ENCODE peak calls at places on chromosomes 13 and 19, in four cellular contexts. A is IMR-90, R is A549, E is K562. Z is an unnamed sample.

GRCh38 chr13:79805317-79805716 is 324.4 kb downstream of the NDFIP2 start:
- DNase-seq in A (no peak), E (no peak), R (no peak), Z (no peak)

GRCh38 chr13:94419304-94419943 is 60.1 kb downstream of the DCT start:
- DNase-seq in R (no peak), A (peak), E (peak), Z (no peak)

GRCh38 chr13:29924482-29924884 is 74.1 kb upstream of the UBL3 start:
- DNase-seq in A (peak), E (no peak), R (peak), Z (no peak)

GRCh38 chr13:77028202-77028601 is 1.2 kb upstream of the FBXL3 start:
- DNase-seq in E (peak), A (no peak), R (no peak), Z (peak)

GRCh38 chr13:46361535-46361934 is 25.5 kb downstream of the RUBCNL start:
- DNase-seq in R (no peak), A (no peak), E (no peak), Z (no peak)

GRCh38 chr13:74026753-74027152 is 107.5 kb downstream of the KLF12 start:
- DNase-seq in R (no peak), E (no peak), A (peak), Z (no peak)

GRCh38 chr13:110138009-110138699 is 168.8 kb downstream of the COL4A1 start:
- DNase-seq in R (peak), A (peak), E (peak), Z (peak)

GRCh38 chr13:75468098-75468497 is 13.9 kb downstream of the TBC1D4 start:
- DNase-seq in A (peak), E (no peak), R (no peak), Z (no peak)

GRCh38 chr19:29520390-29520789 is 5.4 kb upstream of the VSTM2B start:
- DNase-seq in E (no peak), R (no peak), A (no peak), Z (no peak)

GRCh38 chr13:52842440-52842839 is 6.0 kb downstream of the PCDH8 start:
- DNase-seq in A (no peak), R (no peak), E (no peak), Z (no peak)

DNA sequence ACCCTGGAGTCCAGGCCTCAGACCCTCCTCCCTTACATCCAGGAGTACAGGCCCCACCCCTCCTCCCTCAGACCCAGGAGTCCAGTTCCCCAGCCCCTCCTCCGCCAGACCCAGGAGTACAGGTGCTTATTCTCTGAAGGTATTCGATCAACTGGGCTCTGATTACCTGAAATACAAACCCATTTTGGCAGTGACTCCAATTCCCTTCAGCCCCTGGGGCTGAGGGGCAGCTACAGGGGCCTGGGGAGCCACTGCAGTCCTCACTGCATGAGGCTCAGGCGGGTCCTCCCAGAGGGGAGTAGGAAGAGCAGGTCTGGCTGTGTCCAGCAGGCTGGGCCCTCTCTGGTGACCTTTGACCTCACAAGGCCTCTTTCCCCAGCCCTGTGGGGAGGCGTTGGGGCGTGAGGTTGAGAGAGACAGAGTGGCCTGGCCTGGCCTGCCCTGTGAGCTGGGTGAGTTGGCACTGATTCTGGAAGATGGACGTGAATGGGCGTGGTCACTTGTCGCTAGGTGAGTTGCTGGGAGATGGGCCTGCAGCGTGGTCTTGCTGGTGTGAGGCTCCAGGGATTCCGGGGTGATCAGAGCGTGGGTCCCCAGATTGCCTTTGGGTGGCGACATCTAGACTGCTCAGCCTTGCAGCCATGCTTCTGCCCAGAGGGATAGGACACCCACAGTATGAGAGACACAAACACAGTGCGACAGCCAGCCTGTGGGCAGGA is 3.1 kb downstream of the BCAT2 start:
- DNase-seq in R (peak), A (no peak), E (peak), Z (no peak)
- TF ChIP-seq BHLHE40 in R (no peak), A (no peak), E (no peak), Z (no peak)

DNA sequence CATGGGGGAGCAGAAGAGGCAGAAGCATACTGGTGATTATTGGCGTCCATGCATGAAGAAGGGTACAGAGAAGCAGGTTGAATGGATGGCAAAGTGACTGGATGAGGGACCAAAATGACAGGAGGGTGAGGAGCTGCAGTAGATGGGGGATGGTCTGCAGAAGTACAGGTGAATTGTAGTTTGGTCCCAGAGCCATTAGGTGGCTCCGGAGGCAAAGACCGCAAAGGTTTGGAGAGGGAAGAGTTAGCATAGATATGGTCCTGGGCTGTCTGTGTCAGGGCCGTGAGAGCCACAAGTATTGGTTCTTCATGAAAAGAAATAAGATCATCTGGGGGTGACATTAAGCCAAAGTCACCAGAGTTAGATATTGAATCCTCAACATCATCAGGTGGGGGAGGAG is 59.0 kb upstream of the ZNF726 start:
- DNase-seq in A (no peak), R (no peak), E (peak), Z (no peak)
- TF ChIP-seq BHLHE40 in A (no peak), R (no peak), E (no peak), Z (no peak)

GRCh38 chr13:48069573-48069972 is 25.3 kb downstream of the MED4 start:
- DNase-seq in E (no peak), R (no peak), A (no peak), Z (no peak)

GRCh38 chr13:48068036-48068435 is 26.9 kb downstream of the MED4 start:
- DNase-seq in A (no peak), E (no peak), R (no peak), Z (no peak)

GRCh38 chr13:48070942-48071341 is 24.0 kb downstream of the MED4 start:
- DNase-seq in A (no peak), E (no peak), R (no peak), Z (no peak)

GRCh38 chr13:48068952-48069351 is 26.0 kb downstream of the MED4 start:
- DNase-seq in R (no peak), E (no peak), A (no peak), Z (no peak)

GRCh38 chr13:48066310-48066989 is 28.5 kb downstream of the MED4 start:
- DNase-seq in R (peak), A (peak), E (peak), Z (no peak)
- TF ChIP-seq BHLHE40 in R (no peak), A (no peak), E (no peak), Z (no peak)

GRCh38 chr19:21586341-21587116 is 81.1 kb downstream of the ZNF429 start:
- DNase-seq in E (no peak), A (no peak), R (no peak), Z (no peak)
- TF ChIP-seq BHLHE40 in E (no peak), A (no peak), R (no peak), Z (no peak)

DNA sequence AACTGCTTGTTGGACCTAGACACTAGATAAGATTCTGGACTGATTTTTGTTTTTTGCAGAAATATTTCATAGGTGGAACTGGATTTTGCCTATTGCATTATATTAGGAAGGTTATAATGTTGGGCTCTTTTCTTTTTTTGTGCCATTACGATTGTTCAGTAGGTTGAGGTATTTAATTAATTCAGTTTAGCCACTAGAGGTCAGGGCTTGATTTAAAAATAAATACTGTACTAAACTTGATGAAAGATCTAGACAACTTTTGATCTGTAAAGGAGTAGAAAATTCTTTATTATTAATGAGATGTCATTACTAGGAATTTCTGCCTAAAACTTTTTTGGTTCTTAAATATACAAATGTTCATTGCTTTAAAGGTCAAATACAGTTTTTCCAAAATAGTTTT is 15.2 kb upstream of the SUPT20H start:
- DNase-seq in R (peak), E (no peak), A (peak), Z (no peak)
- TF ChIP-seq BHLHE40 in R (no peak), E (no peak), A (no peak), Z (no peak)

GRCh38 chr13:107459430-107459829 is 755.9 kb downstream of the LIG4 start:
- DNase-seq in E (no peak), R (no peak), A (peak), Z (no peak)
- TF ChIP-seq BHLHE40 in E (no peak), R (no peak), A (no peak), Z (no peak)